ENCODE peak calls at places on chromosomes 5 and 9, in nine cellular contexts. I is fibroblast of lung; K is ELR; Q is stimulated activated CD8-positive, alpha-beta memory T cell treated with anti-CD3 and anti-CD28 coated beads, Interleukin-7, amount 100 ng/mL, for 4 hours; T is NCI-H774; L is right cardiac atrium; F is uterus; U is IMR-90; W is AG08396. G is an unnamed sample.

GRCh38 chr9:133989554-133990365 is 2.4 kb downstream of the VAV2 start:
- DNase-seq in U (no peak), I (no peak), Q (no peak), W (no peak), F (no peak), L (no peak), K (no peak), T (no peak), G (no peak)

GRCh38 chr5:39742916-39743315 is 318.1 kb upstream of the DAB2 start:
- DNase-seq in Q (no peak), I (no peak), K (peak; percentile 15), F (no peak), W (no peak), L (no peak), T (no peak), U (no peak), G (no peak)

GRCh38 chr5:154055225-154055624 is 16.5 kb downstream of the MFAP3 start:
- DNase-seq in U (no peak), T (no peak), I (no peak), K (no peak), W (no peak), F (no peak), L (no peak), Q (no peak), G (no peak)

GRCh38 chr5:143775258-143775657 is 36.7 kb upstream of the HMHB1 start:
- DNase-seq in Q (no peak), U (peak; percentile 75), W (peak; percentile 33), I (peak; percentile 66), F (no peak), L (no peak), T (no peak), K (peak; percentile 73), G (no peak)

GRCh38 chr5:7856855-7857254 is 5.9 kb upstream of the CFAP90 start:
- DNase-seq in Q (no peak), W (peak; percentile 36), T (peak; percentile 60), U (peak; percentile 28), I (peak; percentile 47), F (no peak), L (no peak), K (peak; percentile 42), G (peak; percentile 11)

GRCh38 chr9:129910628-129911567 is 75.6 kb downstream of the USP20 start:
- DNase-seq in L (no peak), F (no peak), W (peak; percentile 85), I (peak; percentile 100), Q (no peak), K (peak; percentile 99), T (no peak), U (peak; percentile 100), G (no peak)

GRCh38 chr9:127210851-127211730 is 53.5 kb upstream of the GARNL3 start:
- DNase-seq in L (no peak), W (no peak), K (no peak), Q (no peak), F (peak; percentile 17), U (no peak), I (no peak), T (no peak), G (no peak)

GRCh38 chr5:126015244-126016054 is 407.8 kb upstream of the GRAMD2B start:
- DNase-seq in K (no peak), L (no peak), W (no peak), Q (no peak), I (peak; percentile 42), T (no peak), F (no peak), U (peak; percentile 2), G (peak; percentile 17)

GRCh38 chr9:133792721-133793470 is 54.7 kb upstream of the SARDH start:
- DNase-seq in F (peak; percentile 82), I (peak; percentile 68), Q (peak; percentile 8), K (peak; percentile 86), W (peak; percentile 94), L (peak; percentile 85), U (peak; percentile 73), T (no peak), G (peak; percentile 9)

GRCh38 chr9:124347968-124348358 is 67.3 kb downstream of the PSMB7 start:
- DNase-seq in K (no peak), W (no peak), I (no peak), L (no peak), Q (no peak), F (no peak), U (no peak), T (no peak), G (no peak)

GRCh38 chr5:98770158-98770910 is 3.1 kb upstream of the RGMB start:
- DNase-seq in I (peak; percentile 82), U (peak; percentile 66), F (peak; percentile 49), Q (no peak), W (no peak), K (peak; percentile 72), L (peak; percentile 38), T (peak; percentile 61), G (peak; percentile 36)

GRCh38 chr9:109012009-109012875 is 1.1 kb downstream of the CTNNAL1 start:
- DNase-seq in L (peak; percentile 60), K (peak; percentile 98), Q (peak; percentile 17), W (peak; percentile 88), F (peak; percentile 58), I (peak; percentile 90), T (peak; percentile 7), U (peak; percentile 94), G (peak; percentile 44)

GRCh38 chr9:129386812-129387177 is 208.7 kb upstream of the IER5L start:
- DNase-seq in Q (no peak), U (no peak), T (no peak), W (no peak), I (no peak), K (no peak), F (peak; percentile 14), L (no peak), G (no peak)

GRCh38 chr5:154461531-154461930 is 15.7 kb downstream of the SAP30L start:
- DNase-seq in I (no peak), K (peak; percentile 44), T (no peak), F (no peak), L (no peak), Q (no peak), U (peak; percentile 34), W (no peak), G (no peak)

GRCh38 chr9:109906766-109907382 is 126.9 kb downstream of the PALM2AKAP2 start:
- DNase-seq in I (peak; percentile 35), U (peak; percentile 71), F (no peak), W (no peak), T (no peak), L (no peak), K (peak; percentile 62), Q (no peak), G (peak; percentile 5)

GRCh38 chr5:172954751-172955159 is 4.5 kb upstream of the RPL26L1 start:
- DNase-seq in U (no peak), Q (no peak), L (no peak), F (no peak), T (no peak), W (no peak), I (no peak), K (no peak), G (no peak)

GRCh38 chr5:177099422-177100093 is 12.8 kb downstream of the FGFR4 start:
- DNase-seq in F (no peak), K (no peak), T (peak; percentile 39), W (no peak), U (no peak), Q (no peak), I (no peak), L (no peak), G (peak; percentile 76)

GRCh38 chr9:78097541-78097940 is 65.9 kb upstream of the GNAQ start:
- DNase-seq in L (no peak), Q (no peak), F (no peak), U (no peak), W (no peak), T (no peak), K (no peak), I (no peak), G (no peak)

GRCh38 chr9:127771570-127772189 is 6.8 kb downstream of the SH2D3C start:
- DNase-seq in L (no peak), Q (no peak), F (no peak), T (no peak), W (no peak), U (no peak), I (no peak), K (no peak), G (no peak)

GRCh38 chr5:63213256-63213655 is 634.6 kb downstream of the LRRC70 start:
- DNase-seq in L (no peak), W (no peak), Q (no peak), I (no peak), F (no peak), U (no peak), K (no peak), T (no peak), G (no peak)

GRCh38 chr9:82404484-82405280 is 416.1 kb downstream of the SPATA31D1 start:
- DNase-seq in W (no peak), I (peak; percentile 6), T (no peak), K (no peak), F (peak; percentile 18), U (peak; percentile 64), Q (no peak), L (no peak), G (no peak)

GRCh38 chr5:62132279-62132678 is 173.7 kb upstream of the KIF2A start:
- DNase-seq in T (no peak), I (no peak), K (no peak), F (no peak), L (no peak), W (no peak), Q (no peak), U (no peak), G (no peak)